ENCODE peak calls at places on chromosomes 3 and 15, in six cellular contexts. E is nephron progenitor cell; L is NCI-H2171; G is activated CD8-positive, alpha-beta memory T cell treated with anti-CD3 and anti-CD28 coated beads for 48 hours; T is NCI-H1417; H is kidney tubule cell. N is an unnamed sample.
A peak's percentile ranks its signal among the peaks of the same experiment; 100 is the strongest.

GRCh38 chr3:196472286-196472685 is 31.3 kb downstream of the RNF168 start:
- DNase-seq in E (no peak), L (no peak), G (no peak), T (no peak), H (no peak), N (no peak)

GRCh38 chr3:101077361-101078011 is 84.3 kb upstream of the ABI3BP start:
- DNase-seq in E (no peak), L (no peak), G (no peak), T (no peak), H (peak; percentile 70), N (no peak)

GRCh38 chr3:9388562-9389272 is 8.7 kb upstream of the SETD5 start:
- DNase-seq in E (no peak), L (no peak), G (no peak), T (no peak), H (no peak), N (no peak)

GRCh38 chr3:98812851-98813374 is 49.8 kb downstream of the ST3GAL6 start:
- DNase-seq in E (no peak), L (peak; percentile 1), G (no peak), T (peak; percentile 31), H (no peak), N (no peak)

GRCh38 chr3:33277193-33277882 is at the start of gene FBXL2:
- DNase-seq in E (peak; percentile 93), L (peak; percentile 76), G (no peak), T (peak; percentile 77), H (peak; percentile 86), N (peak; percentile 47)

GRCh38 chr3:197286678-197287077 is 11.7 kb downstream of the DLG1 start:
- DNase-seq in E (no peak), L (no peak), G (no peak), T (no peak), H (no peak), N (no peak)

GRCh38 chr3:56862352-56863062 is 60.8 kb upstream of the ARHGEF3 start:
- DNase-seq in E (no peak), L (no peak), G (no peak), T (no peak), H (peak; percentile 66), N (peak; percentile 62)

GRCh38 chr3:172120912-172121311 is 81.5 kb downstream of the FNDC3B start:
- DNase-seq in E (no peak), L (no peak), G (no peak), T (no peak), H (no peak), N (no peak)

GRCh38 chr15:90060797-90061196 is 41.5 kb downstream of the IDH2 start:
- DNase-seq in E (no peak), L (no peak), G (no peak), T (no peak), H (no peak), N (no peak)

GRCh38 chr3:121707531-121708273 is 41.8 kb downstream of the GOLGB1 start:
- DNase-seq in E (no peak), L (no peak), G (no peak), T (no peak), H (no peak), N (no peak)

GRCh38 chr3:190581041-190581501 is 67.2 kb downstream of the IL1RAP start:
- DNase-seq in E (no peak), L (no peak), G (no peak), T (no peak), H (no peak), N (no peak)

GRCh38 chr3:16990163-16990562 is 105.4 kb downstream of the PLCL2 start:
- DNase-seq in E (no peak), L (no peak), G (no peak), T (no peak), H (no peak), N (no peak)

GRCh38 chr15:40871749-40872617 is 2.1 kb downstream of the RHOV start:
- DNase-seq in E (no peak), L (no peak), G (no peak), T (no peak), H (peak; percentile 68), N (no peak)

GRCh38 chr3:12139111-12139511 is 19.6 kb downstream of the TIMP4 start:
- DNase-seq in E (peak; percentile 40), L (no peak), G (no peak), T (no peak), H (peak; percentile 30), N (no peak)

GRCh38 chr3:123640311-123641083 is 55.6 kb upstream of the HACD2 start:
- DNase-seq in E (no peak), L (no peak), G (no peak), T (no peak), H (no peak), N (no peak)

GRCh38 chr3:48472673-48472922 is 26.1 kb downstream of the ATRIP start:
- DNase-seq in E (no peak), L (no peak), G (peak; percentile 61), T (no peak), H (no peak), N (no peak)

GRCh38 chr3:184486614-184487013 is 75.0 kb upstream of the EPHB3 start:
- DNase-seq in E (no peak), L (peak; percentile 72), G (no peak), T (no peak), H (no peak), N (no peak)

GRCh38 chr3:188695251-188695650 is 476.5 kb upstream of the TPRG1 start:
- DNase-seq in E (no peak), L (no peak), G (no peak), T (no peak), H (no peak), N (no peak)

GRCh38 chr3:121998030-121998580 is 23.9 kb downstream of the ILDR1 start:
- DNase-seq in E (no peak), L (no peak), G (no peak), T (no peak), H (peak; percentile 91), N (no peak)

GRCh38 chr3:134449277-134449676 is 36.5 kb downstream of the ANAPC13 start:
- DNase-seq in E (no peak), L (no peak), G (no peak), T (peak; percentile 2), H (peak; percentile 65), N (peak; percentile 58)

GRCh38 chr15:80036067-80036466 is 23.4 kb upstream of the ZFAND6 start:
- DNase-seq in E (no peak), L (no peak), G (no peak), T (no peak), H (no peak), N (no peak)

GRCh38 chr3:102132370-102132769 is 283.1 kb downstream of the NFKBIZ start:
- DNase-seq in E (no peak), L (no peak), G (no peak), T (no peak), H (no peak), N (no peak)

GRCh38 chr3:67526246-67526645 is 128.2 kb downstream of the SUCLG2 start:
- DNase-seq in E (no peak), L (no peak), G (no peak), T (peak; percentile 53), H (peak; percentile 27), N (no peak)

GRCh38 chr3:154921351-154921750 is 158.8 kb upstream of the MME start:
- DNase-seq in E (no peak), L (no peak), G (no peak), T (no peak), H (no peak), N (no peak)

GRCh38 chr3:195907730-195908438 is 467 bp downstream of the TNK2 start:
- DNase-seq in E (no peak), L (no peak), G (no peak), T (peak; percentile 68), H (peak; percentile 62), N (peak; percentile 72)

GRCh38 chr3:102827386-102827785 is 392.6 kb downstream of the ZPLD1 start:
- DNase-seq in E (no peak), L (no peak), G (no peak), T (no peak), H (no peak), N (no peak)

GRCh38 chr3:180875071-180875698 is 37.3 kb upstream of the FXR1 start:
- DNase-seq in E (no peak), L (no peak), G (no peak), T (no peak), H (no peak), N (no peak)

GRCh38 chr15:32873292-32874114 is 155.7 kb downstream of the GREM1 start:
- DNase-seq in E (no peak), L (no peak), G (no peak), T (no peak), H (peak; percentile 12), N (no peak)

GRCh38 chr3:12744326-12744725 is 14.7 kb downstream of the TMEM40 start:
- DNase-seq in E (no peak), L (no peak), G (no peak), T (no peak), H (no peak), N (no peak)

GRCh38 chr3:14534379-14535191 is 5.6 kb downstream of the GRIP2 start:
- DNase-seq in E (no peak), L (no peak), G (no peak), T (no peak), H (no peak), N (no peak)

GRCh38 chr3:113157408-113157980 is 53.9 kb upstream of the BOC start:
- DNase-seq in E (no peak), L (peak; percentile 64), G (no peak), T (no peak), H (no peak), N (no peak)

GRCh38 chr3:67947808-67948508 is 293.5 kb upstream of the SUCLG2 start:
- DNase-seq in E (peak; percentile 25), L (no peak), G (no peak), T (peak; percentile 56), H (peak; percentile 43), N (no peak)

N was measured in amygdala.